ENCODE peak calls at places on chromosomes 11 and 22, in seven cellular contexts. Q is SJSA1; W is SK-N-SH; B is hepatocyte; E is neural progenitor cell; H is CD8-positive, alpha-beta memory T cell; K is fibroblast of lung. T is an unnamed sample. For H3K4me1, the result is how much of the 10 kb centered on the place peaks cover.

GRCh38 chr11:26778000-26778757 is 56.3 kb upstream of the SLC5A12 start:
- DNase-seq in W (no peak), E (no peak), B (no peak), H (no peak), K (peak), Q (no peak), T (no peak)

GRCh38 chr11:71420455-71421241 is 27.5 kb downstream of the DHCR7 start:
- DNase-seq in H (no peak), Q (peak), W (peak), K (peak), E (peak), B (peak), T (peak)

GRCh38 chr22:45483319-45483718 is 19.4 kb upstream of the FBLN1 start:
- DNase-seq in K (no peak), E (no peak), W (no peak), H (no peak), Q (no peak), B (no peak), T (no peak)

GRCh38 chr11:7004482-7004881 is 15.7 kb downstream of the ZNF214 start:
- DNase-seq in H (no peak), W (no peak), B (no peak), Q (no peak), K (peak), E (no peak), T (no peak)

GRCh38 chr11:69799582-69799981 is 19.6 kb downstream of the FGF3 start:
- DNase-seq in K (peak), Q (peak), B (no peak), E (peak), H (no peak), W (peak), T (peak)

GRCh38 chr11:118791961-118792578 is 1.1 kb upstream of the DDX6 start:
- DNase-seq in E (peak), H (peak), K (no peak), Q (no peak), B (peak), W (peak), T (no peak)

GRCh38 chr11:116782728-116783127 is 5.1 kb downstream of the ZPR1 start:
- DNase-seq in B (no peak), H (no peak), K (peak), E (no peak), Q (no peak), W (no peak), T (no peak)

GRCh38 chr11:35507688-35508087 is 17.7 kb downstream of the PAMR1 start:
- DNase-seq in E (no peak), H (no peak), W (no peak), Q (no peak), B (no peak), K (no peak), T (no peak)

GRCh38 chr11:128964463-128964930 is 21.8 kb upstream of the TP53AIP1 start:
- DNase-seq in W (no peak), K (no peak), H (no peak), Q (no peak), E (no peak), B (no peak), T (no peak)

GRCh38 chr11:124510279-124510678 is 33.2 kb downstream of the OR8B12 start:
- DNase-seq in E (no peak), W (no peak), Q (no peak), B (no peak), K (no peak), H (no peak), T (no peak)

GRCh38 chr11:85951428-85952107 is 96.4 kb downstream of the CCDC83 start:
- DNase-seq in E (no peak), B (no peak), W (no peak), K (no peak), Q (no peak), H (no peak), T (no peak)

GRCh38 chr22:43506487-43506886 is 94.7 kb downstream of the MPPED1 start:
- DNase-seq in E (no peak), K (no peak), H (no peak), B (no peak), Q (no peak), W (no peak), T (no peak)

GRCh38 chr11:27187848-27188621 is 147.4 kb downstream of the BBOX1 start:
- DNase-seq in H (no peak), K (no peak), W (no peak), Q (no peak), B (peak), E (no peak), T (no peak)

GRCh38 chr11:74322667-74323066 is 11.2 kb upstream of the P4HA3 start:
- DNase-seq in B (no peak), W (no peak), Q (no peak), E (no peak), H (no peak), K (peak), T (no peak)

GRCh38 chr11:762421-763072 is 14.7 kb downstream of the GATD1 start:
- DNase-seq in H (no peak), Q (peak), W (peak), B (no peak), K (peak), E (no peak), T (no peak)

GRCh38 chr11:112343368-112344039 is 82.8 kb upstream of the PLET1 start:
- DNase-seq in E (no peak), Q (no peak), W (peak), K (peak), H (no peak), B (no peak), T (no peak)

GRCh38 chr11:87628161-87628560 is 547.1 kb downstream of the RAB38 start:
- DNase-seq in W (no peak), E (peak), B (peak), H (no peak), Q (no peak), K (no peak), T (no peak)

GRCh38 chr11:46719048-46719542 is at the start of gene F2:
- DNase-seq in B (peak), Q (no peak), K (no peak), W (no peak), E (no peak), H (no peak), T (no peak)

GRCh38 chr22:22061085-22062077 is 78.8 kb upstream of the TOP3B start:
- DNase-seq in Q (no peak), H (no peak), K (peak), B (peak), W (no peak), E (no peak), T (no peak)

GRCh38 chr22:43867839-43868652 is 5.7 kb upstream of the SULT4A1 start:
- DNase-seq in Q (peak), H (no peak), K (peak), E (peak), B (peak), W (no peak), T (peak)

GRCh38 chr22:49738006-49738405 is 89.7 kb downstream of the BRD1 start:
- DNase-seq in H (no peak), B (no peak), W (no peak), E (no peak), Q (no peak), K (no peak), T (no peak)

GRCh38 chr11:66956689-66957290 is 1.4 kb downstream of the PC start:
- DNase-seq in E (peak), H (peak), B (peak), Q (peak), K (peak), W (no peak), T (no peak)

GRCh38 chr22:29689201-29689871 is 30.5 kb upstream of the CABP7 start:
- DNase-seq in K (no peak), W (no peak), Q (no peak), H (no peak), B (no peak), E (peak), T (peak)
- H3K4me1 ChIP-seq in K (under half), W (under half), Q (under half), H (under half), B (under half), E (under half), T (under half)

GRCh38 chr11:12242926-12243325 is 132.5 kb downstream of the MICAL2 start:
- DNase-seq in K (no peak), W (no peak), Q (no peak), B (no peak), E (no peak), H (no peak), T (no peak)
- H3K27ac ChIP-seq in K (no peak), W (no peak), Q (no peak), B (no peak), E (no peak), H (no peak), T (no peak)

DNA sequence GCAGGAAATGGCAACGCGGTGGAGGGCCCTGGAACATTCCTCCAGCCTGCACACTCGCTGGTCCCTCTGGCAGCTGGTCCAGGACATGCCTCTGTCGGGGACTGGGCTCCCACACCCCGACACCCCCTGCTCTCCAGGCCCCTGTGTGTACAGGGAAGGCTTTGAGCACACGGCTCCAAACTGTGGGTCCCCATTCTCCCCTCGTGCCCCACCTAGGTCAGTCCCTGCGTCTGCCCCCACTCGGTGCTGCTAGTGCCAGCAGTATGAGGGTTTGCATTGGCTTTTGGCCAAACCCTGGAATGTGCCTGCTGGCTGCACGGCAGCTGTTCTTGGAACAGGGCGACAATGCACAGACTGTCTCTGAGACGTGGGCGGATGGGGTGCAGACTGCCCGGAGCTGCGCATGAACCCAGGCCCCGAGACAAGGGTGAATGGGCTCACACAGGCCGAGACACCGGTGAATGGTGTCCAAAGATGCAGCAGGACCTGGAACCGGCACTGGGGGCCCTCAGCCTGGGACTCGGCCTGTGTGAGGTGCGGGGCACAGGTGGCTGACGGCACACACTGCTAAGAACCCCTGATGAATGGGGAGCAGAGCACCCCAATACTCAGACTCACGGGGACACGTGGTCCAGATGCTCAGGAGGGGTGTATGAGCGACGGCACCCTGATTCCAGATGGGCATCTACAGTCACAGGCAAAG is 7.5 kb upstream of the SYT8 start:
- DNase-seq in E (no peak), K (peak), B (peak), W (peak), Q (peak), H (no peak), T (peak)
- H3K4me1 ChIP-seq in E (under half), K (under half), B (half or more), W (half or more), Q (half or more), H (under half), T (half or more)

DNA sequence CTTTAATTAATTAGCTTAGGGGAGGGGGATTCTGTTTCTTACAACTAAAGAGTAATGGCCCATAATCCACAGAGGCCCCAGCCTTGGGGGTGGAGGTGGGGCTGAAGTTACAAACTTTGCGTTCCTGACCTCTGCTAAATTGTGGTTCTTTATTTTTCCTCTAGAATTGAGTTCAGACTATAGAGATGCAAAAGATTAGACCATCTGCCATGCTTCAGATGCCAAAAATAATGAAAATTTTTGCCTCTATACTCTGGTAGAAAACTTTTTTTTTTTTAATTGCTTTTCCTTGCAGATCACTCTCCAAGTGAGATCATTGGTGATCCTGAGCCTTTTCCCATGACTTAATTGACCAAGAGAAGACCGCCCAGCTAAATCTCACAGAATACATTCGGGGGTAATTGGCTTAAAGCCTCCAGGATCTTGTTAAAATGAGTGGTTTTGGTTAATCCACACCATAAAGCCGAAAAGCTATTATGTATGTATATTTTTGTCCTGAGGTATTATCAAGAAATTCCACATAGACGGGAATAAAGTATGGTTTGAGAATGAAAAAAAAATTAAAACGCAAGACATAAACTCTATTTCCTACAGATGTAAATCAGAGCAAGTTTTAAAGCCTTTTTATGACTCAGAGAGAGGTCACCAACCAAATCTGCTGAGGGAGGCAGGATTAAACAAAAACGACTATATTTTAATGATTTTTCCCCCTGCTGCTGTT is 63.9 kb downstream of the PARVA start:
- DNase-seq in B (no peak), K (peak), W (no peak), E (no peak), Q (peak), H (no peak), T (no peak)
- H3K27ac ChIP-seq in B (peak), K (no peak), W (peak), E (no peak), Q (no peak), H (no peak), T (no peak)

DNA sequence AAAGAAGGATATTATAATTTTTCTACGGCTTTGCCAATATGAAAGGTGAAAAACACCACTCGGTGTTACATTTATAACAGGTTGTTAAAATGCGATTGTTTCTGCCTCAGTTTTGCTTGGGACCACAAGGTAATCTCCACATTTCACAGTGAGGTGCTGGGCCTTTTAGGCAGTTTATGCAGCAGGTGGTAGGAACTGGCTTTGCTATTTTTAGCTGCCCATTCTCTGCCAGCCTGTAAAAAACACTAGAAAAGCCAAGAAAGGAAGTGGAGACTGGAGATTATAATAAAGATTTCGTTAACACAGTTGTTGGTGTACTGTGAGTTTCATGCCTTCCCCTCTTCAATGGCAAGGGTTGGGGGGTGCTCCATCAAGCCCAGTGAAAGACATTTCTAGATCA is 8.0 kb upstream of the MRPL16 start:
- DNase-seq in H (no peak), W (no peak), Q (no peak), B (no peak), K (no peak), E (no peak), T (peak)
- H3K4me1 ChIP-seq in H (under half), W (under half), Q (under half), B (under half), K (under half), E (under half), T (under half)

DNA sequence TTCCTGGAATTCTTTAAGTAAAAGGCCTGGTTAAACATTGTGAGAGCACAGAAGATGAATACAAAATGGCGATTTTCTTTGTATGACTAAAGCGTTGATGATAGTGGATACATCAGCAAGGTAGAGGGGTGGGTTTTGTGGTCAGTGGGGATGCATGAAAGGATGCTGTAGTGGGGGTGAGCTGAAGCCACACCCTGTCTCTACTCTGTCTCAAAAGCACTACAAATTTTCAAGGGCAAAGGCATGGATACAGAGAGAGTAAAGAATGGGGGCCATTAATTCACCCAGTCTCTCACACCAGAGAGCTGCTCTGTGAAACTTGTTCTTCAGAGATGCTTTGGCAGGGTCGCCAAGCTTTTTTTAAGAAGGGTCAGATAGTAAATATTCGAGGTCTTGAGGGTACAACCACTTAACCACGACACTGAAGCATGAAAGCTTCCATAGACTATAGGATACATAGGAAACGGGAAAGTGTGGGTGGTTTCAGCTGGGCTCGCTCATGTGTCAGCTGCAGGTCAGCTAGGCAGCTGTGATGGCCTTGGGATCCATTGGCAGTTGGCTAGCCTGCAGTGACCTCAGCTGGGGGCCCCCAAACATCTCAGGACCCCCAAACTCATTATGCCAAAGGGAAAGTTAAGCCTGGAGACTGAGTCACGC is 8.3 kb downstream of the TMEM138 start:
- DNase-seq in E (no peak), K (no peak), H (no peak), B (no peak), W (no peak), Q (peak), T (peak)
- H3K27ac ChIP-seq in E (no peak), K (peak), H (no peak), B (no peak), W (no peak), Q (peak), T (peak)

DNA sequence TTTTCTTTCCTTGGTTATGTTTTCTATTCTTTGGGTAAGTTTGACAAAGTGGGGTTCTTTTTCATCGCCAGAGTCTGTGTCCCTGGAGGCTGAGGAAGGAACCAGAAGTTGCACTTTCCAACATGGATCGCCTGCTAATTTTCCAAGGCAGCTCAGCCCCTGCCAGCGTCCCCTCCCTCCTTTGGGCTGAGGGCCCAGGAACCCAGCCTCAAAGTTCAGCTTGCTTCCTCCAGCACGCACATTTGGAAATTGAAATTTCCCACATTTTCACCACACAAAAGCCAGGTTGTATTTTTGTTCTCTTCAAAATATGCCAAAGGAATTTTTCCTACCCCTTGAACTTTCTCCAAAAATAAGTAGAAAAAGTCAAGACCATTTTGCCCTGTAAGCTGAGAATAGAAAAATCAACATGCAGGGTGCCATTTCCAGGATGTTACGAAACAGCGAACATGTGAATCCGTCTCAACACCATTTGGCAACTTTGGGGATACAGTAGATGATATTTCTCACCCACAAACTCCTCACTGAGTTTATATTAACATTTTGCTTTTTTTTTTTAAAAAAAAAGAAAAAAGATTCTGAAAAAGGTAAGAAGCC is 343.5 kb downstream of the TENM4 start:
- DNase-seq in K (peak), B (no peak), W (no peak), E (no peak), Q (no peak), H (no peak), T (no peak)
- H3K4me1 ChIP-seq in K (under half), B (under half), W (under half), E (under half), Q (under half), H (under half), T (under half)

GRCh38 chr22:47166446-47167016 is 404.1 kb downstream of the TBC1D22A start:
- DNase-seq in Q (no peak), E (no peak), B (no peak), H (no peak), W (no peak), K (no peak), T (no peak)

GRCh38 chr22:47167056-47167455 is 404.6 kb downstream of the TBC1D22A start:
- DNase-seq in K (no peak), Q (no peak), H (no peak), W (no peak), B (no peak), E (no peak), T (no peak)

GRCh38 chr22:47165338-47165931 is 403.0 kb downstream of the TBC1D22A start:
- DNase-seq in H (no peak), W (no peak), B (no peak), Q (no peak), E (no peak), K (no peak), T (no peak)

GRCh38 chr22:47164514-47165337 is 402.3 kb downstream of the TBC1D22A start:
- DNase-seq in H (no peak), E (peak), W (no peak), K (no peak), Q (no peak), B (no peak), T (no peak)

GRCh38 chr22:47165998-47166397 is 403.5 kb downstream of the TBC1D22A start:
- DNase-seq in B (no peak), K (no peak), H (no peak), W (no peak), E (no peak), Q (no peak), T (no peak)
- H3K27ac ChIP-seq in B (no peak), K (no peak), H (no peak), W (no peak), E (no peak), Q (no peak), T (no peak)

GRCh38 chr11:122691751-122692150 is 36.2 kb downstream of the UBASH3B start:
- DNase-seq in E (peak), Q (no peak), B (no peak), K (no peak), H (no peak), W (peak), T (no peak)

GRCh38 chr11:122690801-122691649 is 35.5 kb downstream of the UBASH3B start:
- DNase-seq in W (no peak), H (peak), E (peak), B (no peak), K (peak), Q (no peak), T (no peak)

GRCh38 chr11:122692444-122692843 is 36.9 kb downstream of the UBASH3B start:
- DNase-seq in B (no peak), W (no peak), H (no peak), Q (no peak), E (no peak), K (no peak), T (no peak)

GRCh38 chr11:122686106-122686505 is 30.6 kb downstream of the UBASH3B start:
- DNase-seq in W (no peak), B (no peak), E (no peak), H (no peak), K (no peak), Q (no peak), T (no peak)

DNA sequence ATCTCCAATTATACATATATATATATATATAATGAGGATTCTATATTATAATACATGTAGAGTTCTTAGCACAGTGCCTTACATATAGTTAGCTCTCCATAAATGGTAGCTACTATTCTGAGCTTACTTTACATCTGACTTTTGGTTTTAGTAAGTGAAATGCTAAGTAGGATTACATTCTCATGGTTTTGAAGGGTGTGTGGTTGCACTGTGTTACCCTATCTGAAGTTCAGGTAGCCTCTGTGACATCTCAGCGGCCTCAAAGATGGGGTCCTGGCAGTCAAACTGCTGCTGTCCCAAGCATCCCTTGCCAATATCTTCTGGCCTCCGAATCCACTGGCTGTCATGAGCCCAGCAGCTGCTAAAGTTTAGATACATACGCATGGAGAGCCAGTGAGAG is 34.8 kb downstream of the UBASH3B start:
- DNase-seq in E (no peak), W (no peak), Q (no peak), H (no peak), K (no peak), B (no peak), T (no peak)
- H3K4me1 ChIP-seq in E (under half), W (under half), Q (under half), H (half or more), K (under half), B (under half), T (under half)